ENCODE peak calls at places on chromosomes 4 and X, in six cellular contexts. One of them, this sample, is unnamed.

GRCh38 chr4:17924189-17924588 is 97.4 kb downstream of the LCORL start:
- DNase-seq in renal cortical epithelial cell: no peak
- DNase-seq in T-helper 1 cell: no peak
- DNase-seq in foreskin keratinocyte: no peak
- DNase-seq in NCI-H1694: no peak
- DNase-seq in HEK293T: no peak
- DNase-seq in this sample: no peak

GRCh38 chrX:103549920-103550319 is 30.6 kb upstream of the RAB40A start:
- DNase-seq in renal cortical epithelial cell: no peak
- DNase-seq in T-helper 1 cell: no peak
- DNase-seq in foreskin keratinocyte: no peak
- DNase-seq in NCI-H1694: no peak
- DNase-seq in HEK293T: no peak
- DNase-seq in this sample: no peak

GRCh38 chr4:28831867-28832266 is 1888.3 kb upstream of the PCDH7 start:
- DNase-seq in renal cortical epithelial cell: no peak
- DNase-seq in T-helper 1 cell: no peak
- DNase-seq in foreskin keratinocyte: no peak
- DNase-seq in NCI-H1694: no peak
- DNase-seq in HEK293T: no peak
- DNase-seq in this sample: no peak

GRCh38 chr4:42268824-42269223 is 116.4 kb upstream of the BEND4 start:
- DNase-seq in renal cortical epithelial cell: no peak
- DNase-seq in T-helper 1 cell: no peak
- DNase-seq in foreskin keratinocyte: no peak
- DNase-seq in NCI-H1694: no peak
- DNase-seq in HEK293T: no peak
- DNase-seq in this sample: no peak

GRCh38 chrX:134010690-134011089 is 25.3 kb upstream of the GPC3 start:
- DNase-seq in renal cortical epithelial cell: no peak
- DNase-seq in T-helper 1 cell: no peak
- DNase-seq in foreskin keratinocyte: no peak
- DNase-seq in NCI-H1694: no peak
- DNase-seq in HEK293T: peak
- DNase-seq in this sample: no peak

GRCh38 chr4:85761803-85762202 is 286.9 kb downstream of the ARHGAP24 start:
- DNase-seq in renal cortical epithelial cell: peak
- DNase-seq in T-helper 1 cell: no peak
- DNase-seq in foreskin keratinocyte: no peak
- DNase-seq in NCI-H1694: no peak
- DNase-seq in HEK293T: no peak
- DNase-seq in this sample: no peak

GRCh38 chrX:134423606-134424005 is 36.4 kb upstream of the HPRT1 start:
- DNase-seq in renal cortical epithelial cell: peak
- DNase-seq in T-helper 1 cell: no peak
- DNase-seq in foreskin keratinocyte: no peak
- DNase-seq in NCI-H1694: no peak
- DNase-seq in HEK293T: peak
- DNase-seq in this sample: peak

GRCh38 chrX:108250654-108251579 is 159.3 kb downstream of the ATG4A start:
- DNase-seq in renal cortical epithelial cell: no peak
- DNase-seq in T-helper 1 cell: no peak
- DNase-seq in foreskin keratinocyte: no peak
- DNase-seq in NCI-H1694: no peak
- DNase-seq in HEK293T: no peak
- DNase-seq in this sample: no peak

GRCh38 chr4:86950835-86951525 is 16.2 kb downstream of the AFF1 start:
- DNase-seq in renal cortical epithelial cell: no peak
- DNase-seq in T-helper 1 cell: no peak
- DNase-seq in foreskin keratinocyte: no peak
- DNase-seq in NCI-H1694: no peak
- DNase-seq in HEK293T: no peak
- DNase-seq in this sample: no peak

GRCh38 chrX:351736-352135 is 33.1 kb upstream of the GTPBP6 start:
- DNase-seq in renal cortical epithelial cell: no peak
- DNase-seq in T-helper 1 cell: no peak
- DNase-seq in foreskin keratinocyte: no peak
- DNase-seq in NCI-H1694: no peak
- DNase-seq in HEK293T: no peak
- DNase-seq in this sample: no peak

GRCh38 chrX:14697453-14697852 is 168.1 kb downstream of the GLRA2 start:
- DNase-seq in renal cortical epithelial cell: no peak
- DNase-seq in T-helper 1 cell: peak
- DNase-seq in foreskin keratinocyte: no peak
- DNase-seq in NCI-H1694: peak
- DNase-seq in HEK293T: peak
- DNase-seq in this sample: peak

GRCh38 chrX:40130207-40130606 is 32.4 kb upstream of the BCOR start:
- DNase-seq in renal cortical epithelial cell: peak
- DNase-seq in T-helper 1 cell: no peak
- DNase-seq in foreskin keratinocyte: peak
- DNase-seq in NCI-H1694: no peak
- DNase-seq in HEK293T: no peak
- DNase-seq in this sample: no peak

GRCh38 chr4:3201718-3202702 is 46.9 kb upstream of the MSANTD1 start:
- DNase-seq in renal cortical epithelial cell: no peak
- DNase-seq in T-helper 1 cell: peak
- DNase-seq in foreskin keratinocyte: no peak
- DNase-seq in NCI-H1694: no peak
- DNase-seq in HEK293T: no peak
- DNase-seq in this sample: no peak

GRCh38 chrX:276588-277171 is 4.5 kb upstream of the PLCXD1 start:
- DNase-seq in renal cortical epithelial cell: peak
- DNase-seq in T-helper 1 cell: no peak
- DNase-seq in foreskin keratinocyte: peak
- DNase-seq in NCI-H1694: no peak
- DNase-seq in HEK293T: no peak
- DNase-seq in this sample: no peak

GRCh38 chrX:120790118-120790517 is 85.5 kb downstream of the CT47B1 start:
- DNase-seq in renal cortical epithelial cell: peak
- DNase-seq in T-helper 1 cell: peak
- DNase-seq in foreskin keratinocyte: peak
- DNase-seq in NCI-H1694: peak
- DNase-seq in HEK293T: peak
- DNase-seq in this sample: peak

GRCh38 chr4:47831026-47831689 is 6.7 kb downstream of the CORIN start:
- DNase-seq in renal cortical epithelial cell: no peak
- DNase-seq in T-helper 1 cell: no peak
- DNase-seq in foreskin keratinocyte: no peak
- DNase-seq in NCI-H1694: no peak
- DNase-seq in HEK293T: no peak
- DNase-seq in this sample: no peak

GRCh38 chr4:39841894-39842293 is 135.8 kb downstream of the PDS5A start:
- DNase-seq in renal cortical epithelial cell: no peak
- DNase-seq in T-helper 1 cell: no peak
- DNase-seq in foreskin keratinocyte: no peak
- DNase-seq in NCI-H1694: no peak
- DNase-seq in HEK293T: no peak
- DNase-seq in this sample: no peak

GRCh38 chrX:20204354-20204753 is 62.4 kb downstream of the RPS6KA3 start:
- DNase-seq in renal cortical epithelial cell: no peak
- DNase-seq in T-helper 1 cell: no peak
- DNase-seq in foreskin keratinocyte: no peak
- DNase-seq in NCI-H1694: no peak
- DNase-seq in HEK293T: no peak
- DNase-seq in this sample: no peak

GRCh38 chr4:82801910-82802521 is 3.4 kb upstream of the SCD5 start:
- DNase-seq in renal cortical epithelial cell: no peak
- DNase-seq in T-helper 1 cell: no peak
- DNase-seq in foreskin keratinocyte: peak
- DNase-seq in NCI-H1694: peak
- DNase-seq in HEK293T: no peak
- DNase-seq in this sample: peak

GRCh38 chr4:12446237-12446636 is 1017.5 kb upstream of the HS3ST1 start:
- DNase-seq in renal cortical epithelial cell: no peak
- DNase-seq in T-helper 1 cell: no peak
- DNase-seq in foreskin keratinocyte: no peak
- DNase-seq in NCI-H1694: no peak
- DNase-seq in HEK293T: no peak
- DNase-seq in this sample: no peak

GRCh38 chr4:124803641-124804040 is 91.1 kb upstream of the ANKRD50 start:
- DNase-seq in renal cortical epithelial cell: peak
- DNase-seq in T-helper 1 cell: no peak
- DNase-seq in foreskin keratinocyte: peak
- DNase-seq in NCI-H1694: no peak
- DNase-seq in HEK293T: no peak
- DNase-seq in this sample: no peak

GRCh38 chr4:161419822-161420221 is 744.0 kb downstream of the FSTL5 start:
- DNase-seq in renal cortical epithelial cell: peak
- DNase-seq in T-helper 1 cell: no peak
- DNase-seq in foreskin keratinocyte: peak
- DNase-seq in NCI-H1694: no peak
- DNase-seq in HEK293T: no peak
- DNase-seq in this sample: no peak

GRCh38 chrX:43481601-43482000 is 174.5 kb upstream of the MAOA start:
- DNase-seq in renal cortical epithelial cell: no peak
- DNase-seq in T-helper 1 cell: no peak
- DNase-seq in foreskin keratinocyte: no peak
- DNase-seq in NCI-H1694: no peak
- DNase-seq in HEK293T: no peak
- DNase-seq in this sample: peak

GRCh38 chr4:183612329-183613250 is 46.4 kb downstream of the RWDD4 start:
- DNase-seq in renal cortical epithelial cell: no peak
- DNase-seq in T-helper 1 cell: no peak
- DNase-seq in foreskin keratinocyte: no peak
- DNase-seq in NCI-H1694: no peak
- DNase-seq in HEK293T: no peak
- DNase-seq in this sample: no peak

GRCh38 chrX:110315541-110315940 is 2.3 kb downstream of the AMMECR1 start:
- DNase-seq in renal cortical epithelial cell: peak
- DNase-seq in T-helper 1 cell: no peak
- DNase-seq in foreskin keratinocyte: no peak
- DNase-seq in NCI-H1694: no peak
- DNase-seq in HEK293T: no peak
- DNase-seq in this sample: peak

GRCh38 chrX:37986893-37987292 is 19.5 kb upstream of the SYTL5 start:
- DNase-seq in renal cortical epithelial cell: peak
- DNase-seq in T-helper 1 cell: no peak
- DNase-seq in foreskin keratinocyte: no peak
- DNase-seq in NCI-H1694: no peak
- DNase-seq in HEK293T: no peak
- DNase-seq in this sample: no peak

GRCh38 chr4:166655705-166656104 is 578.6 kb downstream of the SPOCK3 start:
- DNase-seq in renal cortical epithelial cell: no peak
- DNase-seq in T-helper 1 cell: no peak
- DNase-seq in foreskin keratinocyte: no peak
- DNase-seq in NCI-H1694: no peak
- DNase-seq in HEK293T: no peak
- DNase-seq in this sample: no peak

GRCh38 chr4:125719987-125720386 is 405.2 kb downstream of the FAT4 start:
- DNase-seq in renal cortical epithelial cell: peak
- DNase-seq in T-helper 1 cell: no peak
- DNase-seq in foreskin keratinocyte: no peak
- DNase-seq in NCI-H1694: no peak
- DNase-seq in HEK293T: no peak
- DNase-seq in this sample: no peak

GRCh38 chr4:123421227-123421941 is 24.8 kb downstream of the SPRY1 start:
- DNase-seq in renal cortical epithelial cell: no peak
- DNase-seq in T-helper 1 cell: no peak
- DNase-seq in foreskin keratinocyte: no peak
- DNase-seq in NCI-H1694: no peak
- DNase-seq in HEK293T: no peak
- DNase-seq in this sample: peak

GRCh38 chr4:152357206-152357605 is 178.7 kb downstream of the FBXW7 start:
- DNase-seq in renal cortical epithelial cell: peak
- DNase-seq in T-helper 1 cell: no peak
- DNase-seq in foreskin keratinocyte: peak
- DNase-seq in NCI-H1694: no peak
- DNase-seq in HEK293T: no peak
- DNase-seq in this sample: no peak

GRCh38 chrX:21745756-21746155 is 12.2 kb downstream of the SMPX start:
- DNase-seq in renal cortical epithelial cell: no peak
- DNase-seq in T-helper 1 cell: peak
- DNase-seq in foreskin keratinocyte: no peak
- DNase-seq in NCI-H1694: no peak
- DNase-seq in HEK293T: peak
- DNase-seq in this sample: peak

GRCh38 chr4:25535278-25535677 is 120.4 kb upstream of the SLC34A2 start:
- DNase-seq in renal cortical epithelial cell: peak
- DNase-seq in T-helper 1 cell: no peak
- DNase-seq in foreskin keratinocyte: no peak
- DNase-seq in NCI-H1694: no peak
- DNase-seq in HEK293T: no peak
- DNase-seq in this sample: no peak

GRCh38 chr4:76188557-76188956 is 25.1 kb downstream of the SCARB2 start:
- DNase-seq in renal cortical epithelial cell: no peak
- DNase-seq in T-helper 1 cell: no peak
- DNase-seq in foreskin keratinocyte: no peak
- DNase-seq in NCI-H1694: no peak
- DNase-seq in HEK293T: no peak
- DNase-seq in this sample: no peak

GRCh38 chr4:8893624-8894423 is 22.2 kb upstream of the HMX1 start:
- DNase-seq in renal cortical epithelial cell: no peak
- DNase-seq in T-helper 1 cell: no peak
- DNase-seq in foreskin keratinocyte: no peak
- DNase-seq in NCI-H1694: no peak
- DNase-seq in HEK293T: no peak
- DNase-seq in this sample: no peak

GRCh38 chrX:23952984-23953907 is 45.4 kb downstream of the CXorf58 start:
- DNase-seq in renal cortical epithelial cell: peak
- DNase-seq in T-helper 1 cell: peak
- DNase-seq in foreskin keratinocyte: no peak
- DNase-seq in NCI-H1694: no peak
- DNase-seq in HEK293T: peak
- DNase-seq in this sample: peak

GRCh38 chr4:169940460-169940859 is 85.7 kb downstream of the MFAP3L start:
- DNase-seq in renal cortical epithelial cell: no peak
- DNase-seq in T-helper 1 cell: no peak
- DNase-seq in foreskin keratinocyte: no peak
- DNase-seq in NCI-H1694: no peak
- DNase-seq in HEK293T: peak
- DNase-seq in this sample: peak

GRCh38 chrX:132740316-132741123 is 217.9 kb downstream of the HS6ST2 start:
- DNase-seq in renal cortical epithelial cell: no peak
- DNase-seq in T-helper 1 cell: no peak
- DNase-seq in foreskin keratinocyte: no peak
- DNase-seq in NCI-H1694: no peak
- DNase-seq in HEK293T: no peak
- DNase-seq in this sample: no peak

GRCh38 chrX:63430026-63430425 is 78.9 kb upstream of the SPIN4 start:
- DNase-seq in renal cortical epithelial cell: no peak
- DNase-seq in T-helper 1 cell: no peak
- DNase-seq in foreskin keratinocyte: no peak
- DNase-seq in NCI-H1694: no peak
- DNase-seq in HEK293T: no peak
- DNase-seq in this sample: no peak

GRCh38 chrX:129932137-129932791 is 26.3 kb downstream of the UTP14A start:
- DNase-seq in renal cortical epithelial cell: peak
- DNase-seq in T-helper 1 cell: peak
- DNase-seq in foreskin keratinocyte: no peak
- DNase-seq in NCI-H1694: peak
- DNase-seq in HEK293T: peak
- DNase-seq in this sample: peak

This sample was measured in erythroblast.